ENCODE peak calls at places on chromosomes 11 and 22, in five cellular contexts. Y is MM.1S, P is endothelial cell of umbilical vein, R is OCI-LY7, D is neural progenitor cell. G is an unnamed sample.

GRCh38 chr11:68009391-68010000 is 631 bp upstream of the ALDH3B1 start:
- DNase-seq in Y (peak; percentile 60), P (peak; percentile 61), R (peak; percentile 68), D (no peak), G (peak; percentile 77)

GRCh38 chr22:44537016-44537936 is 39.2 kb upstream of the RTL6 start:
- DNase-seq in Y (no peak), P (no peak), R (no peak), D (no peak), G (no peak)

GRCh38 chr22:35467788-35468187 is 67.8 kb downstream of the MCM5 start:
- DNase-seq in Y (no peak), P (peak; percentile 90), R (no peak), D (peak; percentile 72), G (no peak)

GRCh38 chr22:45688606-45689080 is 17.0 kb downstream of the ATXN10 start:
- DNase-seq in Y (no peak), P (no peak), R (no peak), D (no peak), G (no peak)

GRCh38 chr11:72814831-72815618 is 814 bp downstream of the ATG16L2 start:
- DNase-seq in Y (peak; percentile 85), P (peak; percentile 87), R (peak; percentile 86), D (peak; percentile 88), G (peak; percentile 91)

GRCh38 chr22:45574069-45574703 is 71.5 kb downstream of the FBLN1 start:
- DNase-seq in Y (no peak), P (no peak), R (no peak), D (no peak), G (no peak)

GRCh38 chr11:11987503-11988022 is 20.9 kb downstream of the DKK3 start:
- DNase-seq in Y (no peak), P (peak; percentile 78), R (peak; percentile 5), D (no peak), G (peak; percentile 51)

GRCh38 chr22:18068381-18068988 is 9.3 kb upstream of the PEX26 start:
- DNase-seq in Y (no peak), P (no peak), R (no peak), D (no peak), G (no peak)

GRCh38 chr22:45008853-45009751 is 703 bp downstream of the PHF21B start:
- DNase-seq in Y (no peak), P (no peak), R (peak; percentile 21), D (peak; percentile 59), G (peak; percentile 61)

GRCh38 chr11:114232400-114233070 is 63.7 kb upstream of the NNMT start:
- DNase-seq in Y (no peak), P (no peak), R (no peak), D (peak; percentile 96), G (no peak)

GRCh38 chr11:80970016-80970516 is 1529.2 kb upstream of the TENM4 start:
- DNase-seq in Y (no peak), P (no peak), R (no peak), D (no peak), G (no peak)

GRCh38 chr22:22872722-22873708 is 14.6 kb upstream of the IGLL5 start:
- DNase-seq in Y (no peak), P (no peak), R (no peak), D (no peak), G (no peak)

GRCh38 chr11:60831501-60832079 is 10.3 kb upstream of the CCDC86 start:
- DNase-seq in Y (no peak), P (peak; percentile 51), R (no peak), D (no peak), G (no peak)

GRCh38 chr22:26756675-26757293 is 99.4 kb downstream of the MIAT start:
- DNase-seq in Y (peak; percentile 33), P (peak; percentile 46), R (no peak), D (peak; percentile 84), G (peak; percentile 71)

GRCh38 chr11:15206791-15207190 is 92.1 kb downstream of the INSC start:
- DNase-seq in Y (no peak), P (no peak), R (no peak), D (no peak), G (no peak)

GRCh38 chr22:19430890-19431541 is 517 bp downstream of the HIRA start:
- DNase-seq in Y (peak; percentile 47), P (peak; percentile 29), R (peak; percentile 47), D (peak; percentile 72), G (peak; percentile 63)

GRCh38 chr11:46319074-46319453 is 28.2 kb upstream of the DGKZ start:
- DNase-seq in Y (no peak), P (no peak), R (no peak), D (no peak), G (no peak)
- H2AFZ ChIP-seq in Y (peak overlapping the region; percentile 26), P (peak overlapping the region; percentile 75), R (peak overlapping the region; percentile 81), D (no peak overlapping the region), G (peak overlapping the region; percentile 90)

DNA sequence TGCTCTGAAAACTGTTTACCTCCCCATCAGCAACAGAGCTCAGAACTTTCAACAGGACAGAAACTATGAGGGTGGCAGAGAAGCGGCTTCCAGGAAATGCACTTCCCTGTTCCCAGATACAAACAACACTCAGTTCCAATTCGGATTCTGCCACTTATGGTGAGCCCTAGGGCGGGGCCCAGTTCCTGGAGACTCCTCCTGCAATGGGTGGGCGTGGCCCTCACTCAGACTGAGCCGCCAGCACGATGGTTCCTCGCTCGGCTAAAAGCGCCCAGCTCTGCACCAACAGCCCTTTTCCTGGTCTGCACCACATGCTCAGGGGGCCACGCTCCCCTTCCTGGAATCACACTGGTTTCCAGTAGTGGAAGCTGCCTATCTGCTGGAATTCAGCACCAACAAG is 314.1 kb downstream of the CTTN start:
- DNase-seq in Y (no peak), P (no peak), R (no peak), D (peak; percentile 40), G (no peak)
- H3K9me3 ChIP-seq in Y (no peaks in the 10 kb centered on the region), P (no peaks in the 10 kb centered on the region), R (no peaks in the 10 kb centered on the region), D (no peaks in the 10 kb centered on the region), G (no peaks in the 10 kb centered on the region)

GRCh38 chr11:77136074-77136473 is 8.0 kb downstream of the MYO7A start:
- DNase-seq in Y (no peak), P (no peak), R (no peak), D (no peak), G (no peak)
- H2AFZ ChIP-seq in Y (no peak overlapping the region), P (no peak overlapping the region), R (no peak overlapping the region), D (no peak overlapping the region), G (no peak overlapping the region)

DNA sequence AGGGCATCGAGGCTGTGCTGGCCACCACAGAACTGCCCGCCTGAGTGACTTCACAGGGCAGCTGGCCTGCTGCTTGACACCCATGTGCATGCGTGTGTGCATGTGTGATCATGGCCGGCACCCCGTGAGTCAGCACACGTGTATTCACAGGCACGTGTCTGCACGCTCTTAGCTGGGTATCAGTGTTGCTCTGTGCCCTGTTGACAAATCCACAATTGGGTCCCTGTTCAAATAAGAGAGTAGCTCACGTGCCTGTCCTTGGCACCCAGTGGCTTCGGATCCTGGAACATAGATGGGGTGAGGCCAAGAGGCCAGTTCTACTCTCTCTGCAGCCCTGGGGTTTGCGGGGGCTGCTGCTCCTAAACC is 14.0 kb downstream of the B3GAT1 start:
- DNase-seq in Y (no peak), P (no peak), R (no peak), D (no peak), G (no peak)
- H3K9me3 ChIP-seq in Y (no peaks in the 10 kb centered on the region), P (no peaks in the 10 kb centered on the region), R (no peaks in the 10 kb centered on the region), D (no peaks in the 10 kb centered on the region), G (no peaks in the 10 kb centered on the region)

GRCh38 chr11:57160665-57161064 is 21.1 kb upstream of the LRRC55 start:
- DNase-seq in Y (no peak), P (no peak), R (no peak), D (no peak), G (no peak)

GRCh38 chr11:57164317-57164716 is 17.4 kb upstream of the LRRC55 start:
- DNase-seq in Y (no peak), P (no peak), R (no peak), D (no peak), G (no peak)

GRCh38 chr11:57161351-57161750 is 20.4 kb upstream of the LRRC55 start:
- DNase-seq in Y (no peak), P (no peak), R (no peak), D (no peak), G (no peak)

GRCh38 chr11:57163160-57163868 is 18.4 kb upstream of the LRRC55 start:
- DNase-seq in Y (no peak), P (no peak), R (no peak), D (no peak), G (no peak)

DNA sequence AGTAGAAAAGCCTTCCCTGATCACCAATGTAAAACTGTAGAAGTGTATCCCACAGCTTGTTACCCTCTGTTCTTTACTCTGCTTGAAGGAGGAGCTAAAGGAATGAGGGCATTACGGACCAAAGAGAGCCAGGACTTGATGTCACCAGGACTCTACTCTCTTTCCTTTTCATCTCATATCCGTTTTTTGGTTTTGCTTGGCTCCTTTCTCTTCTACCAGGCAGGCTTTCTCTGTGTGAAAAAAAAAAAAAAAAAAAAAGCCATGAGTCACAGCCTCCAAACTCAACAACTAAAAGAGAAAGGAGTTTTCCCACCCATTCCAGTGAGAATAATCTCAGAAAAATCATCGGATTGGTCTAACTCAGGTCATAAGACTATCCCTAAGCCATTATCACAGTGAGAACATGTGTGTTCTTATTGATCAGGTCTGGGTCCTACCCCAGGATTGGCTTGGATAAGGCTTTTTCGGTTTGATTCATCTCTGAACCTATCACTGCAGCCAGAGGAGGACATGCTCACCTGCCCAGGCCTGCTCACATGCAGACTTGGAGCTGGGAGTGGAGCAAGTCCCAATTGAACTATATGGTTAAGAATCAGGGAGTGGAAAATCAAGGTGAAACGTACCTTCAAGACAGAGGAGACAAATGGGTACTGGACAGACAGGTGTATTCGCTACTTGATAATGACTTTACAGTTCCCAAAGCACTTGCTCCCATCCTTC is 19.4 kb upstream of the LRRC55 start:
- DNase-seq in Y (no peak), P (no peak), R (no peak), D (no peak), G (no peak)
- H2AFZ ChIP-seq in Y (no peak overlapping the region), P (no peak overlapping the region), R (no peak overlapping the region), D (no peak overlapping the region), G (no peak overlapping the region)

DNA sequence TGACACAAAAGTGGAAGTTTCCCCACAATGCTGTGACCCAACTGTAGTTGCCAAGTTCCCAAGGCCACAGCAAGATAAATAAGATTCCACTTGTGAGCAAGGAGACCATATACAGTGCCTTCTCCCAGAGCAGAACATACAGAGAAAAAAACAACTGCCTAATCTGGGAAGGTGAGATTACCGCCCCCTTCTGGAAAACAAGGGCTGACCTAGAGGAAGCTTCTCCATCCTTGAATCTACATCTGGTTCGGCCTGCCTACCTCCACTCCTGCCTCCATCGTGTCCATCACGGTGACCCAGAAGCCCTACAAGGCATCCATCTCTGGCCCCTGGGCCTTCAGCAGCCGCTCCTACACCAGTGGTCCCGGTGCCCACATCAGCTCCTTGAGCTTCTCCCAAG is 6.1 kb upstream of the RNASEH2C start:
- DNase-seq in Y (no peak), P (no peak), R (no peak), D (no peak), G (peak; percentile 55)
- H3K9me3 ChIP-seq in Y (no peaks in the 10 kb centered on the region), P (no peaks in the 10 kb centered on the region), R (no peaks in the 10 kb centered on the region), D (no peaks in the 10 kb centered on the region), G (no peaks in the 10 kb centered on the region)

DNA sequence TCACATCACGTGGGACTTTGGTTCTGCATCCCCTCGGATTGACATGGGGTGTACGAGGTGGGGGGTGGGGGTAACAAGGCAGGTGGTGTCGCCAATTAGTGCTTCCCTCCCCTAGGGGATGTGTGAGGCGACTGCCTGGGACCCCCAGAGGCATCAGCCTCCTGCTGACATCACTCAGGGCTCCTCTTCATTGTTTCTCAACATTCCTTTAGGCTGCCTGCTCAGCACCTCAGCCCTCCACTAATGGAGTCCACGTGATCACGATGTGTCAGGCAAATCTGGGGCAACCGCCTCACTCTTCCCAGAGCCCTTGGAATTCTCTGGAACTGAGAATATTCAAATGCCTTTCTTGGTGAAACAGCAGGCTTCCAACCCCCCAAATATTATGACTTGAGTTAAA is 170.0 kb upstream of the CADM1 start:
- DNase-seq in Y (no peak), P (no peak), R (no peak), D (peak; percentile 57), G (no peak)
- H2AFZ ChIP-seq in Y (no peak overlapping the region), P (no peak overlapping the region), R (no peak overlapping the region), D (no peak overlapping the region), G (no peak overlapping the region)

G was measured in Karpas-422.